ENCODE peak calls at places on chromosome X, in four cellular contexts. G is GM23338, N is SK-N-SH, Q is K562. U is an unnamed sample.

GRCh38 chrX:100931218-100931924 is 2.7 kb upstream of the XKRX start:
- DNase-seq in G (no peak), N (no peak), Q (no peak), U (no peak)

GRCh38 chrX:31993635-31994034 is 921.8 kb upstream of the FTHL17 start:
- DNase-seq in G (no peak), N (no peak), Q (no peak), U (no peak)

GRCh38 chrX:2501246-2502102 is 698 bp upstream of the DHRSX start:
- DNase-seq in G (no peak), N (no peak), Q (no peak), U (no peak)

GRCh38 chrX:45743906-45744625 is 543.4 kb upstream of the DIPK2B start:
- DNase-seq in G (no peak), N (no peak), Q (no peak), U (no peak)

GRCh38 chrX:45714864-45715263 is 514.2 kb upstream of the DIPK2B start:
- DNase-seq in G (no peak), N (no peak), Q (no peak), U (peak)

GRCh38 chrX:107935200-107935599 is 47.0 kb downstream of the TEX13B start:
- DNase-seq in G (peak), N (no peak), Q (no peak), U (no peak)

GRCh38 chrX:16772460-16772859 is 13.8 kb upstream of the TXLNG start:
- DNase-seq in G (peak), N (no peak), Q (peak), U (no peak)

GRCh38 chrX:16851421-16851820 is 18.7 kb downstream of the RBBP7 start:
- DNase-seq in G (no peak), N (no peak), Q (no peak), U (no peak)

GRCh38 chrX:74232859-74233258 is 71.1 kb upstream of the ZCCHC13 start:
- DNase-seq in G (peak), N (peak), Q (peak), U (no peak)

GRCh38 chrX:25288676-25289075 is 272.9 kb upstream of the ARX start:
- DNase-seq in G (no peak), N (no peak), Q (no peak), U (no peak)

GRCh38 chrX:46330981-46331380 is 214.2 kb downstream of the ZNF674 start:
- DNase-seq in G (no peak), N (no peak), Q (no peak), U (no peak)

GRCh38 chrX:103304705-103305104 is 6.1 kb downstream of the BEX2 start:
- DNase-seq in G (no peak), N (no peak), Q (no peak), U (no peak)

GRCh38 chrX:134571831-134572230 is 86.4 kb downstream of the PLAC1 start:
- DNase-seq in G (no peak), N (no peak), Q (no peak), U (no peak)

GRCh38 chrX:113539599-113540356 is 699.1 kb upstream of the AMOT start:
- DNase-seq in G (peak), N (no peak), Q (no peak), U (no peak)

GRCh38 chrX:78123190-78123589 is 16.3 kb downstream of the TAF9B start:
- DNase-seq in G (no peak), N (no peak), Q (no peak), U (no peak)

GRCh38 chrX:1679238-1679637 is 64.4 kb downstream of the ASMT start:
- DNase-seq in G (peak), N (no peak), Q (no peak), U (no peak)

GRCh38 chrX:68072016-68072415 is 361.3 kb downstream of the OPHN1 start:
- DNase-seq in G (no peak), N (no peak), Q (no peak), U (no peak)

GRCh38 chrX:20861113-20861512 is 513.1 kb upstream of the CNKSR2 start:
- DNase-seq in G (no peak), N (no peak), Q (no peak), U (no peak)

GRCh38 chrX:7787714-7788113 is 55.3 kb upstream of the VCX start:
- DNase-seq in G (no peak), N (no peak), Q (no peak), U (no peak)

GRCh38 chrX:100731441-100732281 is at the start of gene SYTL4:
- DNase-seq in G (peak), N (peak), Q (peak), U (no peak)

GRCh38 chrX:9207142-9207541 is 173.2 kb upstream of the FAM9B start:
- DNase-seq in G (peak), N (peak), Q (no peak), U (no peak)

GRCh38 chrX:48975041-48975440 is 3.4 kb upstream of the KCND1 start:
- DNase-seq in G (no peak), N (no peak), Q (no peak), U (no peak)

GRCh38 chrX:74779175-74779574 is 146.1 kb downstream of the NEXMIF start:
- DNase-seq in G (peak), N (no peak), Q (no peak), U (no peak)

GRCh38 chrX:14043209-14043608 is 13.5 kb upstream of the GEMIN8 start:
- DNase-seq in G (no peak), N (no peak), Q (no peak), U (no peak)

GRCh38 chrX:146614693-146615524 is 194.7 kb upstream of the CXorf51B start:
- DNase-seq in G (no peak), N (no peak), Q (no peak), U (no peak)

GRCh38 chrX:47026198-47026597 is 52.0 kb upstream of the RGN start:
- DNase-seq in G (no peak), N (no peak), Q (no peak), U (no peak)

GRCh38 chrX:139831017-139831416 is 101.8 kb downstream of the ATP11C start:
- DNase-seq in G (no peak), N (no peak), Q (no peak), U (no peak)

GRCh38 chrX:69024931-69025330 is 140.3 kb downstream of the PJA1 start:
- DNase-seq in G (peak), N (peak), Q (no peak), U (no peak)

GRCh38 chrX:104195489-104196084 is 29.3 kb downstream of the FAM199X start:
- DNase-seq in G (peak), N (peak), Q (peak), U (no peak)

GRCh38 chrX:133838761-133839676 is 146.4 kb downstream of the GPC3 start:
- DNase-seq in G (peak), N (peak), Q (peak), U (no peak)

GRCh38 chrX:104419211-104419610 is 146.8 kb upstream of the IL1RAPL2 start:
- DNase-seq in G (no peak), N (no peak), Q (no peak), U (no peak)

GRCh38 chrX:46730765-46731164 is 28.2 kb downstream of the SLC9A7 start:
- DNase-seq in G (no peak), N (no peak), Q (no peak), U (no peak)

GRCh38 chrX:80808854-80809493 is 703 bp downstream of the BRWD3 start:
- DNase-seq in G (peak), N (peak), Q (peak), U (no peak)

GRCh38 chrX:133232331-133232730 is 14.2 kb upstream of the TFDP3 start:
- DNase-seq in G (no peak), N (no peak), Q (no peak), U (no peak)

GRCh38 chrX:18683027-18683426 is 11.1 kb upstream of the RS1 start:
- DNase-seq in G (no peak), N (no peak), Q (no peak), U (no peak)

GRCh38 chrX:15269618-15270521 is at the start of gene ASB9:
- DNase-seq in G (peak), N (peak), Q (peak), U (no peak)

GRCh38 chrX:19046343-19047215 is 62.7 kb upstream of the PHKA2 start:
- DNase-seq in G (no peak), N (no peak), Q (no peak), U (no peak)

GRCh38 chrX:70979136-70979762 is 48.4 kb upstream of the SLC7A3 start:
- DNase-seq in G (peak), N (peak), Q (peak), U (peak)
- H3K4me3 ChIP-seq in G (no peak), N (no peak), Q (no peak), U (no peak)

GRCh38 chrX:118727686-118728339 is 407 bp downstream of the IL13RA1 start:
- DNase-seq in G (no peak), N (no peak), Q (peak), U (no peak)

GRCh38 chrX:118734909-118735308 is 7.5 kb downstream of the IL13RA1 start:
- DNase-seq in G (no peak), N (no peak), Q (no peak), U (no peak)

GRCh38 chrX:118726887-118727685 is at the start of gene IL13RA1:
- DNase-seq in G (peak), N (peak), Q (peak), U (peak)

GRCh38 chrX:118729043-118729652 is 1.7 kb downstream of the IL13RA1 start:
- DNase-seq in G (no peak), N (no peak), Q (no peak), U (no peak)

DNA sequence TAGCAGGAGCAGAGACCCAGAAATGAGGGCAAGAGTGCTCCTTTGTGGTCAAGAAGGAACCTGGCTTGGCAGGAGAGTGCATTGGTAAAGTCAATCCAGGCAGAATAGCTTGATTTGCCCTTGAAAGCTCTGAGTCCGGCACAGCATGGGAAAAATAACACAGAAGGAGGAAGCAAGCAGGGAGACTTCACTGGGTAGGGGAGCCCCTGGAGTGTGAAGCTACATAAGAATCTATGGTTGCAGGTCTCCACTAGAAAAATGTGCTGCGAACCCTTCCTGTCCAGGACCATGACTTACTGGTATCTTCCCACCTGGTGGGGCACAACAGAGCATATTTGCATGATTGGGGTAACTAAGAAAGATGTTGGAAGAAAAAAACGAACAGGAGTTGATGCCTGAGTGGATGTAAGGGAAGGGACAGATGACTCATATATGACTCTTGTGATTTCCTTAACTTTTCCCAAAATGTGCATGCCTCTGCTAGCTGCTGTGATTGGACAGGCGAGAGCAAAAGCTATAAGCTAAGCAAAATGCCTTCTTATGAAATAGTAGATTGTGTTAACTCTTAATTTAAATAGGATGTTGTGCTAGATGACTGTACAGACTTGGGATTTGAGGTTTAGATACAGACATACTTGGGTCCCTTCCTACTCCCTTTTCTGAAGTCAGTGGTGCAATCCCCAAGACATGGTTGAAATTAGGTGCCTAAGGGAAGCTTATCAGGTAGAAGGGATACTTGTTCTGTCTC is 3.3 kb downstream of the IL13RA1 start:
- DNase-seq in G (no peak), N (no peak), Q (no peak), U (no peak)
- TF ChIP-seq REST in G (no peak), N (no peak), Q (no peak), U (no peak)

GRCh38 chrX:154980330-154981115 is 42.0 kb downstream of the F8 start:
- DNase-seq in G (peak), N (peak), Q (peak), U (peak)
- H3K4me3 ChIP-seq in G (no peak), N (peak), Q (peak), U (peak)

DNA sequence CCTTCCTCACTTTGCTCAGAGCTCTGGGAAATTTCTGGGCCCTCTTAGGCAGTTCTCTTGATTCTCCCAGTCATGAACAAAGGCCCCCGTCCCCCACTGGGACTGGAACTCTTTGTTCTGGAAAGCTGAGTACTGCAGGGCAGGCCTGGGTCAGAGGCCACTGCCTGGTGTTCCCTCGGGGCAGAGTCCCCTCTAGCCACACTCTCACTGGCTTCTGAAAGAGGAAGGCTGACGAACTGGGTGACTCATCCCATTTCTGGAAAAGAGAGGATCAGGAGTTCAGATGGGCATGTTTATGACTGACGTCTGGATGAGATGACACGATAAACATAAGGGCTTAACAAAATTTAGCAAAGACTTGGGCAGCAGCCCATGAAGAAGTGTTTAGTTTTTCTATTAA is 47.7 kb downstream of the DDX3X start:
- DNase-seq in G (peak), N (no peak), Q (peak), U (no peak)
- TF ChIP-seq REST in G (no peak), N (no peak), Q (no peak), U (no peak)

GRCh38 chrX:123698979-123699378 is 33.9 kb downstream of the THOC2 start:
- DNase-seq in G (no peak), N (no peak), Q (no peak), U (no peak)

GRCh38 chrX:123704781-123705180 is 28.1 kb downstream of the THOC2 start:
- DNase-seq in G (no peak), N (no peak), Q (no peak), U (no peak)
- H3K4me3 ChIP-seq in G (no peak), N (no peak), Q (no peak), U (no peak)

DNA sequence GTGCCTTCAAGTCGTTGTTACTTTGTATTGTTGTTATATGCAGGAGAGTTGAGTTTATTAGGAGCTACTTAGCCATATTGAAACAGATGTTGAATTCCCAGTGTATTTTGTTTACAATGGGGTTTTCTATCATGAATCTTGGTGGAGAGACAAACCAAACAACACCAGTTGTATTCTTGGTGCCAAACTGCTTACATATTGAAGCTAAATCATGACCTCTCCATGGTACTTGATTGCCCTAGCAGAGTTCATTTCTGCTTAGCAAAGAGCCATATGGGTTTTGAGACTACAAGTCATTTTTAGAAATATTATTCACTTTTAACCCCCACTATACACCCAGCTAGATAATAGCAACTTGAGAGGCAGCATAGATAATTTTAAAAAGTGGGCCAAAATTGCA is 85.4 kb downstream of the ADGRG4 start:
- DNase-seq in G (no peak), N (no peak), Q (no peak), U (no peak)
- TF ChIP-seq REST in G (peak), N (no peak), Q (no peak), U (peak)

U was measured in HL-60.